ENCODE peak calls at places on chromosomes 4 and X, in seven cellular contexts. O, P, A, I, D, U and F are unnamed samples.

GRCh38 chrX:103941201-103941975 is 21.0 kb upstream of the TMSB15B start:
- DNase-seq in P (no peak), D (peak), A (no peak), I (peak), U (no peak), O (peak), F (no peak)

GRCh38 chr4:172169871-172170270 is 356.7 kb downstream of the GALNTL6 start:
- DNase-seq in U (no peak), P (no peak), I (no peak), D (no peak), O (no peak), A (no peak), F (no peak)

GRCh38 chrX:132292753-132293152 is 73.5 kb upstream of the RAP2C start:
- DNase-seq in O (peak), D (peak), U (peak), I (peak), A (peak), P (no peak), F (no peak)

GRCh38 chr4:4574052-4574451 is 32.2 kb upstream of the STX18 start:
- DNase-seq in D (no peak), U (no peak), P (no peak), O (no peak), A (no peak), I (no peak), F (no peak)

GRCh38 chr4:42561031-42561430 is 95.9 kb downstream of the ATP8A1 start:
- DNase-seq in A (no peak), I (no peak), U (no peak), D (no peak), P (no peak), O (no peak), F (no peak)

GRCh38 chr4:169619518-169619957 is 840 bp upstream of the CLCN3 start:
- DNase-seq in P (no peak), O (peak), I (peak), U (no peak), D (peak), A (no peak), F (no peak)

GRCh38 chr4:69120869-69121268 is 24.6 kb downstream of the UGT2B7 start:
- DNase-seq in I (no peak), D (no peak), A (no peak), U (no peak), P (no peak), O (peak), F (no peak)

GRCh38 chr4:26779674-26780073 is 81.0 kb upstream of the STIM2 start:
- DNase-seq in A (no peak), I (no peak), P (no peak), O (peak), D (peak), U (no peak), F (no peak)

GRCh38 chrX:136369377-136369776 is 68.6 kb downstream of the ADGRG4 start:
- DNase-seq in D (no peak), A (no peak), P (no peak), U (no peak), I (no peak), O (no peak), F (no peak)

GRCh38 chr4:140309124-140309870 is 64.1 kb upstream of the SCOC start:
- DNase-seq in A (no peak), O (peak), D (no peak), I (no peak), P (no peak), U (no peak), F (no peak)

GRCh38 chr4:7698586-7698985 is 241.1 kb downstream of the AFAP1 start:
- DNase-seq in I (no peak), A (no peak), U (no peak), P (no peak), O (no peak), D (no peak), F (no peak)